ENCODE peak calls at places on chromosomes 13 and 19, in six cellular contexts. J is OCI-LY7, D is psoas muscle, M is neural progenitor cell, A is suprapubic skin, Q is aorta. W is an unnamed sample.

GRCh38 chr13:113928701-113929627 is 44.9 kb downstream of the C13orf46 start:
- DNase-seq in J (no peak), D (peak; percentile 92), M (no peak), A (peak; percentile 87), Q (peak; percentile 91), W (no peak)

GRCh38 chr19:48715276-48715675 is 4.2 kb downstream of the MAMSTR start:
- DNase-seq in J (no peak), D (no peak), M (no peak), A (peak; percentile 76), Q (no peak), W (no peak)

GRCh38 chr13:58999851-59000250 is 1163.9 kb downstream of the DIAPH3 start:
- DNase-seq in J (no peak), D (no peak), M (no peak), A (no peak), Q (no peak), W (no peak)

GRCh38 chr13:29362849-29363604 is 232.5 kb downstream of the SLC7A1 start:
- DNase-seq in J (peak; percentile 67), D (no peak), M (peak; percentile 78), A (no peak), Q (no peak), W (no peak)

GRCh38 chr19:44671400-44671799 is at the start of gene CEACAM19:
- DNase-seq in J (no peak), D (no peak), M (no peak), A (no peak), Q (no peak), W (no peak)

GRCh38 chr19:7846247-7846646 is 16.2 kb downstream of the EVI5L start:
- DNase-seq in J (no peak), D (no peak), M (no peak), A (no peak), Q (no peak), W (no peak)

GRCh38 chr19:4830768-4831265 is 695 bp downstream of the TICAM1 start:
- DNase-seq in J (peak; percentile 32), D (no peak), M (no peak), A (no peak), Q (no peak), W (no peak)

GRCh38 chr13:34013061-34013460 is 195.1 kb downstream of the RFC3 start:
- DNase-seq in J (no peak), D (no peak), M (no peak), A (no peak), Q (no peak), W (no peak)

GRCh38 chr13:65093352-65093751 is 2136.8 kb downstream of the PCDH9 start:
- DNase-seq in J (no peak), D (no peak), M (no peak), A (no peak), Q (no peak), W (no peak)

GRCh38 chr13:113901231-113901630 is 37.4 kb upstream of the GAS6 start:
- DNase-seq in J (no peak), D (no peak), M (no peak), A (no peak), Q (no peak), W (no peak)

GRCh38 chr19:455031-455705 is 5.7 kb downstream of the SHC2 start:
- DNase-seq in J (no peak), D (no peak), M (no peak), A (no peak), Q (peak; percentile 67), W (peak; percentile 73)

GRCh38 chr13:112078216-112078615 is 11.3 kb downstream of the SOX1 start:
- DNase-seq in J (no peak), D (no peak), M (peak; percentile 42), A (no peak), Q (no peak), W (no peak)

GRCh38 chr19:2374808-2375207 is 14.7 kb downstream of the TMPRSS9 start:
- DNase-seq in J (no peak), D (no peak), M (no peak), A (no peak), Q (no peak), W (no peak)

GRCh38 chr13:114313061-114313860 is 1.0 kb upstream of the CHAMP1 start:
- DNase-seq in J (peak; percentile 60), D (no peak), M (no peak), A (no peak), Q (no peak), W (no peak)

GRCh38 chr19:4288091-4288777 is 9.2 kb downstream of the SHD start:
- DNase-seq in J (no peak), D (no peak), M (no peak), A (no peak), Q (no peak), W (no peak)

GRCh38 chr19:53881482-53882390 is at the start of gene PRKCG:
- DNase-seq in J (no peak), D (no peak), M (peak; percentile 87), A (peak; percentile 74), Q (peak; percentile 81), W (peak; percentile 91)

GRCh38 chr13:30718661-30719520 is 16.5 kb upstream of the ALOX5AP start:
- DNase-seq in J (peak; percentile 50), D (no peak), M (no peak), A (no peak), Q (no peak), W (no peak)

DNA sequence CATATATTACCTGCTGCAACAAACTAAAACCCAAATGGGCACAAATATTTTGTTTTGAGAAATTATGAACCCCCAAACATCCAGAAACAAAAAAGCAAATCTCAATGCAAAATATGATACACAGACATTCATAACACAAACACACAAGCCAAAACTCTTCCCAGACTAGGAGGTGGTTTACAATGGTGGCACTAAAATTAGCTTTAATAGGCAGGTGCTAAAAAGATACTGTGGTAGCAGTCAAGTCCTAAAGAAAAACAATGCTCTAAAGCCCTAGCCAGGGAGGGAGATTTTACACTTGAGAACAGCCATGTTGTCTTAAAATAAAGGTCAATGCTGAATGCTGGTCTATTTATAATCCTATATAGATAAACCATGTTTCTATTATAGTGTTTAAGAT is 65.0 kb downstream of the DOCK9 start:
- DNase-seq in J (no peak), D (no peak), M (no peak), A (no peak), Q (no peak), W (no peak)
- H3K4me1 ChIP-seq in J (peaks cover 16% of the 10 kb centered on the region), D (no peaks in the 10 kb centered on the region), M (peaks cover 8% of the 10 kb centered on the region), A (peaks cover 6% of the 10 kb centered on the region), Q (no peaks in the 10 kb centered on the region), W (peaks cover 10% of the 10 kb centered on the region)

GRCh38 chr19:18085702-18086457 is 854 bp downstream of the IL12RB1 start:
- DNase-seq in J (no peak), D (no peak), M (no peak), A (no peak), Q (no peak), W (no peak)

GRCh38 chr19:18086590-18087138 is at the start of gene IL12RB1:
- DNase-seq in J (peak; percentile 64), D (no peak), M (no peak), A (no peak), Q (no peak), W (no peak)

GRCh38 chr19:18089726-18090125 is 3.0 kb upstream of the IL12RB1 start:
- DNase-seq in J (no peak), D (no peak), M (no peak), A (no peak), Q (no peak), W (peak; percentile 78)

GRCh38 chr19:18083929-18084684 is 2.6 kb downstream of the IL12RB1 start:
- DNase-seq in J (no peak), D (no peak), M (no peak), A (no peak), Q (no peak), W (no peak)
- H3K4me1 ChIP-seq in J (peaks cover 32% of the 10 kb centered on the region), D (no peaks in the 10 kb centered on the region), M (no peaks in the 10 kb centered on the region), A (peaks cover 2% of the 10 kb centered on the region), Q (no peaks in the 10 kb centered on the region), W (peaks cover 32% of the 10 kb centered on the region)

DNA sequence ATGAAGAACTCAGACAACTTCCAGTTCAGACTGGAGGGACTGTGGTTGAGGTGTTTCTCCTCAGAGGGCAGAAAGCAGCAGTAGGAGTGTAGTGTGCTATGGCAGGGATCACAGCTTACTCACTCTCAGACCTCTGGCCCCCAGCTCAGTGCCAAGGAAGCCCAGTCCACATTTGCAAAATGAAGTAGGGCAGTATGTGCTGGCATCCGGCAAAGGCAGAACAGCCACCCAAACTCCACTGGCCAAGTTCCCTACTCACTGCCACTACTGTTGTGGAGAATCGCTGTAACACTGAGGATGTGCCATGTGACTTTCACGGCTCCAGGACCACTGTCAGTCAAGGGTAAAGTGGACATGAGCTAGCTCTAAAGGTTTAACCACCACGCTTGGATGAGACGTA is 66.9 kb upstream of the SLC15A1 start:
- DNase-seq in J (no peak), D (no peak), M (no peak), A (no peak), Q (no peak), W (no peak)
- H3K4me1 ChIP-seq in J (no peaks in the 10 kb centered on the region), D (no peaks in the 10 kb centered on the region), M (peaks cover 7% of the 10 kb centered on the region), A (peaks cover 36% of the 10 kb centered on the region), Q (peaks cover 9% of the 10 kb centered on the region), W (peaks cover 4% of the 10 kb centered on the region)

DNA sequence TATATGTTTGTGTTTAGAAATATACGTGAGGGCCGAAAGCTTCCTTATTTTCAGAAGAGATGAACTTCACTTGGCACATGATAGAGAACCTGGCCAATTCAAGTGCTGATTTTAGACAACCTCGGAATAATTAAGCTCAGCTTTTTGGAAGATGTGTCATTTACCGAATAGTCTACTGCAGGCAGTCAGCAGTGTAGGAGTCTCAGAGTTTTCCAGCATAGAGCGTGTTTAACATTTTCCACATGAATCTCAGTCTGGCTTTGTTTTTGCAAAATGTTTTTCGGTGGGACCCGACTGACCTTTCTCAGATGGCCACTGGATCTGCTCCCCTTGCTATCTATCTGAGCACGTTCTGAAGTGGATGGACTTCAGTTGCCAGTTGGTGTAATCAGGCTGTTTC is 4.7 kb downstream of the RNASEH2B start:
- DNase-seq in J (no peak), D (no peak), M (no peak), A (no peak), Q (no peak), W (no peak)
- H3K4me1 ChIP-seq in J (peaks cover 63% of the 10 kb centered on the region), D (peaks cover 5% of the 10 kb centered on the region), M (peaks cover 23% of the 10 kb centered on the region), A (peaks cover 29% of the 10 kb centered on the region), Q (no peaks in the 10 kb centered on the region), W (peaks cover 34% of the 10 kb centered on the region)

GRCh38 chr19:13057744-13058143 is 44.9 kb downstream of the LYL1 start:
- DNase-seq in J (no peak), D (no peak), M (no peak), A (no peak), Q (no peak), W (no peak)
- H3K4me1 ChIP-seq in J (peaks cover 19% of the 10 kb centered on the region), D (peaks cover 99% of the 10 kb centered on the region), M (peaks cover 74% of the 10 kb centered on the region), A (peaks cover 100% of the 10 kb centered on the region), Q (no peaks in the 10 kb centered on the region), W (peaks cover 99% of the 10 kb centered on the region)

GRCh38 chr19:40603071-40603718 is 2.0 kb downstream of the LTBP4 start:
- DNase-seq in J (no peak), D (no peak), M (peak; percentile 85), A (no peak), Q (no peak), W (no peak)

GRCh38 chr19:40604647-40605200 is 3.6 kb downstream of the LTBP4 start:
- DNase-seq in J (peak; percentile 39), D (no peak), M (peak; percentile 34), A (no peak), Q (no peak), W (no peak)

GRCh38 chr19:40605201-40605971 is 4.2 kb downstream of the LTBP4 start:
- DNase-seq in J (peak; percentile 85), D (peak; percentile 72), M (peak; percentile 79), A (peak; percentile 90), Q (peak; percentile 87), W (peak; percentile 88)

GRCh38 chr19:40601061-40601973 is at the start of gene LTBP4:
- DNase-seq in J (no peak), D (peak; percentile 62), M (peak; percentile 72), A (no peak), Q (peak; percentile 93), W (no peak)

GRCh38 chr19:40603719-40604646 is 2.8 kb downstream of the LTBP4 start:
- DNase-seq in J (peak; percentile 98), D (peak; percentile 97), M (peak; percentile 99), A (peak; percentile 99), Q (peak; percentile 99), W (peak; percentile 99)
- H3K4me1 ChIP-seq in J (peaks cover 62% of the 10 kb centered on the region), D (peaks cover 45% of the 10 kb centered on the region), M (peaks cover 42% of the 10 kb centered on the region), A (peaks cover 90% of the 10 kb centered on the region), Q (no peaks in the 10 kb centered on the region), W (peaks cover 35% of the 10 kb centered on the region)

W was measured in left lung.